ENCODE peak calls at places on chromosomes 3 and 15, in ten cellular contexts. L, I, R, J, E, D, B, F, S and O are unnamed samples.

GRCh38 chr3:111324645-111325044 is 217.4 kb upstream of the CD96 start:
- DNase-seq in L (no peak), I (no peak), R (no peak), J (no peak), E (no peak), D (no peak), B (no peak), F (no peak), S (no peak), O (no peak)

GRCh38 chr3:19931767-19932188 is 2.2 kb downstream of the EFHB start:
- DNase-seq in L (no peak), I (no peak), R (no peak), J (no peak), E (peak), D (no peak), B (no peak), F (peak), S (no peak), O (no peak)

GRCh38 chr15:39051931-39052705 is 487.5 kb upstream of the RASGRP1 start:
- DNase-seq in L (no peak), I (no peak), R (no peak), J (no peak), E (no peak), D (no peak), B (no peak), F (no peak), S (no peak), O (no peak)

GRCh38 chr3:107111889-107112288 is 265.4 kb upstream of the CCDC54 start:
- DNase-seq in L (no peak), I (no peak), R (no peak), J (no peak), E (no peak), D (no peak), B (no peak), F (no peak), S (no peak), O (no peak)

GRCh38 chr3:182491571-182491970 is 301.7 kb upstream of the ATP11B start:
- DNase-seq in L (no peak), I (no peak), R (no peak), J (no peak), E (no peak), D (no peak), B (no peak), F (no peak), S (no peak), O (no peak)

GRCh38 chr3:9843715-9844438 is at the start of gene RPUSD3:
- DNase-seq in L (peak), I (peak), R (peak), J (peak), E (peak), D (peak), B (peak), F (peak), S (peak), O (peak)

GRCh38 chr3:112775011-112775742 is 71.5 kb downstream of the CD200R1L start:
- DNase-seq in L (peak), I (no peak), R (no peak), J (no peak), E (peak), D (no peak), B (peak), F (peak), S (no peak), O (peak)

GRCh38 chr15:60208708-60209107 is 189.1 kb downstream of the ANXA2 start:
- DNase-seq in L (no peak), I (no peak), R (no peak), J (no peak), E (no peak), D (no peak), B (no peak), F (peak), S (no peak), O (peak)

GRCh38 chr3:88180398-88180999 is 30.7 kb downstream of the C3orf38 start:
- DNase-seq in L (peak), I (peak), R (no peak), J (peak), E (peak), D (peak), B (no peak), F (peak), S (peak), O (peak)

GRCh38 chr15:90038639-90039095 is 37.5 kb downstream of the ZNF710 start:
- DNase-seq in L (no peak), I (no peak), R (no peak), J (no peak), E (no peak), D (no peak), B (no peak), F (no peak), S (no peak), O (peak)

GRCh38 chr3:4976109-4976508 is 3.1 kb upstream of the BHLHE40 start:
- DNase-seq in L (peak), I (no peak), R (no peak), J (no peak), E (peak), D (peak), B (peak), F (peak), S (peak), O (peak)

GRCh38 chr3:139127101-139127500 is 82.4 kb upstream of the PRR23C start:
- DNase-seq in L (peak), I (no peak), R (no peak), J (peak), E (no peak), D (no peak), B (no peak), F (peak), S (no peak), O (peak)

GRCh38 chr15:98003528-98003927 is 43.0 kb downstream of the ARRDC4 start:
- DNase-seq in L (no peak), I (no peak), R (no peak), J (no peak), E (no peak), D (no peak), B (no peak), F (no peak), S (peak), O (no peak)

GRCh38 chr15:36156855-36157521 is 422.4 kb upstream of the CDIN1 start:
- DNase-seq in L (no peak), I (no peak), R (no peak), J (peak), E (peak), D (no peak), B (peak), F (peak), S (no peak), O (peak)

GRCh38 chr15:48928877-48929538 is 34.7 kb downstream of the SHC4 start:
- DNase-seq in L (peak), I (no peak), R (no peak), J (no peak), E (no peak), D (no peak), B (no peak), F (peak), S (no peak), O (no peak)
- H3K4me3 ChIP-seq in L (no peak), I (no peak), R (no peak), J (no peak), E (no peak), D (no peak), B (no peak), F (no peak), S (no peak), O (no peak)

GRCh38 chr15:83065431-83065830 is 1.6 kb downstream of the BTBD1 start:
- DNase-seq in L (no peak), I (no peak), R (no peak), J (no peak), E (no peak), D (no peak), B (no peak), F (peak), S (no peak), O (peak)

GRCh38 chr15:83068054-83068453 is 1.0 kb upstream of the BTBD1 start:
- DNase-seq in L (no peak), I (no peak), R (no peak), J (no peak), E (no peak), D (no peak), B (no peak), F (no peak), S (no peak), O (no peak)

GRCh38 chr15:83066034-83066760 is 855 bp downstream of the BTBD1 start:
- DNase-seq in L (no peak), I (no peak), R (no peak), J (no peak), E (no peak), D (peak), B (no peak), F (peak), S (no peak), O (peak)

GRCh38 chr15:83066761-83067637 is at the start of gene BTBD1:
- DNase-seq in L (peak), I (peak), R (peak), J (peak), E (peak), D (peak), B (peak), F (peak), S (peak), O (peak)

GRCh38 chr15:83067638-83067962 is 548 bp upstream of the BTBD1 start:
- DNase-seq in L (no peak), I (no peak), R (no peak), J (no peak), E (no peak), D (no peak), B (no peak), F (no peak), S (no peak), O (no peak)
- H3K4me3 ChIP-seq in L (peak), I (peak), R (peak), J (peak), E (peak), D (peak), B (peak), F (peak), S (peak), O (peak)

GRCh38 chr3:195522254-195523023 is 20.7 kb downstream of the PPP1R2 start:
- DNase-seq in L (no peak), I (peak), R (no peak), J (no peak), E (peak), D (peak), B (no peak), F (peak), S (peak), O (peak)
- H3K4me3 ChIP-seq in L (no peak), I (no peak), R (no peak), J (no peak), E (no peak), D (no peak), B (no peak), F (no peak), S (no peak), O (no peak)

GRCh38 chr15:66936115-66936863 is 129.1 kb upstream of the SMAD3 start:
- DNase-seq in L (no peak), I (no peak), R (no peak), J (no peak), E (no peak), D (no peak), B (peak), F (peak), S (peak), O (no peak)
- H3K4me3 ChIP-seq in L (peak), I (no peak), R (peak), J (peak), E (no peak), D (peak), B (peak), F (peak), S (no peak), O (peak)